ENCODE peak calls at places on chromosomes 13 and 19, in five cellular contexts. Q is HCT116, O is K562, K is H1, E is SK-N-SH. T is an unnamed sample.

GRCh38 chr13:112772929-112773328 is 83.1 kb downstream of the ATP11A start:
- DNase-seq in K (no peak), Q (no peak), E (no peak), O (no peak), T (no peak)

GRCh38 chr19:7612282-7613274 is 16.8 kb downstream of the XAB2 start:
- DNase-seq in Q (no peak), K (no peak), E (no peak), O (no peak), T (no peak)

GRCh38 chr13:52809310-52809769 is 39.1 kb downstream of the PCDH8 start:
- DNase-seq in K (peak), E (peak), O (peak), Q (peak), T (peak)

GRCh38 chr13:28002886-28003698 is 14.6 kb upstream of the URAD start:
- DNase-seq in K (no peak), Q (no peak), E (no peak), O (no peak), T (no peak)

GRCh38 chr13:75752848-75753247 is 116.7 kb downstream of the LMO7 start:
- DNase-seq in E (no peak), K (no peak), Q (no peak), O (no peak), T (no peak)

GRCh38 chr13:113862766-113863510 is 938 bp downstream of the GAS6 start:
- DNase-seq in O (peak), E (peak), K (no peak), Q (no peak), T (peak)

GRCh38 chr19:48244289-48244688 is 11.4 kb downstream of the CARD8 start:
- DNase-seq in Q (no peak), K (no peak), O (no peak), E (no peak), T (no peak)

GRCh38 chr13:65260938-65261880 is 1968.9 kb downstream of the PCDH9 start:
- DNase-seq in E (no peak), K (no peak), O (no peak), Q (no peak), T (no peak)

GRCh38 chr13:76882431-76882830 is 3.8 kb downstream of the KCTD12 start:
- DNase-seq in Q (no peak), K (no peak), O (no peak), E (no peak), T (no peak)

GRCh38 chr13:98416408-98416807 is 160.5 kb downstream of the STK24 start:
- DNase-seq in E (no peak), O (no peak), K (no peak), Q (no peak), T (peak)

GRCh38 chr19:6271721-6272410 is 7.9 kb downstream of the MLLT1 start:
- DNase-seq in K (no peak), O (peak), Q (no peak), E (peak), T (no peak)

GRCh38 chr13:113788413-113789135 is 29.5 kb downstream of the TMEM255B start:
- DNase-seq in Q (no peak), E (no peak), O (no peak), K (no peak), T (no peak)

GRCh38 chr13:67557118-67557517 is 327.0 kb upstream of the PCDH9 start:
- DNase-seq in E (no peak), Q (no peak), O (no peak), K (no peak), T (no peak)

GRCh38 chr13:94416454-94417080 is 62.9 kb downstream of the DCT start:
- DNase-seq in O (peak), K (peak), E (peak), Q (peak), T (peak)
- TF ChIP-seq JUND in O (no peak), K (peak), E (no peak), Q (no peak), T (no peak)

DNA sequence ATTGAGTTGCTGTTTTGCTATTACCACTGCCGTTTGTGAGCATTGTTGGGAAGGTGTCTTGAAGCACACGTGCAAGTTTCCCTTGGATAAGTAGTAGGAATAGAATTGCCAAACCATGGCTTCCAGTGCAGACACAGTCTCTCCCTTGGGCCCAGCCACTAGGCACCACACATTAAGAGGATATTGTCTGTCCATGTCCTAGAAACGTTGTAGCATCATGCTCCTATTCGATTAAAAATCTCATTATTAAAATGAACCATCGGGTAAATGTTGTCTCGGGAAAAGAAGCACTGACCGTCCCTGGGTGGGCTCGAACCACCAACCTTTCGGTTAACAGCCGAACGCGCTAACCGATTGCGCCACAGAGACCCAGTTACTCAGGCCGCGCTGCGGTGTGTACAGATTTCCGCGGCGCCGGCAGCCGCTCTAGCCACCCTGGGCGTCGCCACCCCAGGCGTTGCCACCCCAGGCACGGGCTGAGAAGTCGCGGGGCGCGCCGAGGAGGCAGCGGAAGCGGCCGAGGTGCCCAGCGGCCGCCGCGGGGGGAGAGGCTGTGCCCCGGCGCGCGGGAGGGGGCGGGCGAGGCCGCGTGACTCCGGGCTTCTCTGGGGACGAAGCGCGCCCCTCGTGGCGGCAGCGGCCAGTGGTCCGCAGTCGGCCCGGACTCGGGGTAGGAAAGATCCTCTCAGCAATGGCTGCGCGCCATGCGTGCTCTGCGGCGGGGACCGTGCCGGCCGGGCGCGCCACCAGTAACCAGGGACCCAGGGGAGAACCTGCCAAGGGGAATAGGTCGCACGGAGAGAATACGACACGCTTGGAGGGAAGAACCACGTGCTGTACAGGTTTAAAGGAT is 56.2 kb downstream of the USPL1 start:
- DNase-seq in O (peak), K (peak), Q (peak), E (peak), T (peak)
- TF ChIP-seq JUND in O (no peak), K (no peak), Q (no peak), E (no peak), T (no peak)

GRCh38 chr19:3387645-3388589 is 21.5 kb downstream of the NFIC start:
- DNase-seq in O (no peak), Q (no peak), K (no peak), E (peak), T (no peak)

GRCh38 chr19:3389446-3389778 is 23.0 kb downstream of the NFIC start:
- DNase-seq in Q (no peak), E (no peak), K (no peak), O (no peak), T (no peak)

GRCh38 chr19:3386447-3387234 is 20.3 kb downstream of the NFIC start:
- DNase-seq in E (peak), K (no peak), O (no peak), Q (no peak), T (no peak)

GRCh38 chr19:3392480-3392879 is 26.1 kb downstream of the NFIC start:
- DNase-seq in K (no peak), E (no peak), O (no peak), Q (no peak), T (no peak)

DNA sequence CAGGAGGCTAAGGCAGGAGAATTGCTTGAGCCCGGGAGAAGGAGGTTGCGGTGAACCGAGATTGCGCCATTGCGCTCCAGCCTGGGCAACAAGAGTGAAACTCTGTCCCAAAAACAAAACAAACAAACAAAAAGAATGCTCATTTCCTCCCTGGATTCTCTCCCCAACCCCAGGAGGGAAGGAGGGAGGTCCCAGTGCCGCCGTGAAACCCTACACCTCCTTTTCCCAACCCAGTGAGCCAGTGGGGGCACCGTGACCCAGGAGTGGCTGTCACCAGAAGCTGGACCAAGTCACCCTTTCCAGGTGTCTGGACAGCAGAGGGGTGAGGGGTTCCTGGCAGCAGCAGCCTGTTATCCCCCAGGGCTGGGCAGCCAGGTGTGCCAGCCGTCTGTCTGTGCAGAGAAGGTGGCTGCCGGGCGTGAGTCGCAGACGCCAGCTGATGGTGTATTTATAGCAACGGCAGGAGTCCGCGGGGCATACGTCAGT is 23.5 kb downstream of the NFIC start:
- DNase-seq in K (no peak), O (no peak), Q (no peak), E (no peak), T (peak)
- TF ChIP-seq JUND in K (no peak), O (no peak), Q (no peak), E (no peak), T (no peak)

GRCh38 chr19:32675720-32676185 is at the start of gene RGS9BP:
- DNase-seq in E (peak), K (no peak), O (peak), Q (no peak), T (peak)

GRCh38 chr19:32677657-32678056 is 2.0 kb downstream of the RGS9BP start:
- DNase-seq in K (no peak), Q (no peak), O (no peak), E (no peak), T (no peak)

GRCh38 chr19:32674959-32675719 is at the start of gene ANKRD27:
- DNase-seq in K (peak), Q (peak), E (peak), O (peak), T (peak)

GRCh38 chr19:32676895-32677359 is 1.3 kb downstream of the RGS9BP start:
- DNase-seq in O (no peak), Q (no peak), E (no peak), K (no peak), T (no peak)

GRCh38 chr19:32676186-32676894 is 692 bp downstream of the RGS9BP start:
- DNase-seq in E (peak), K (no peak), Q (no peak), O (no peak), T (no peak)
- TF ChIP-seq JUND in E (no peak), K (no peak), Q (no peak), O (no peak), T (no peak)

T was measured in T47D.